ENCODE peak calls at places on chromosome 19, in four cellular contexts. R is HFF-Myc; F is T1000; O is stimulated activated CD4-positive, alpha-beta T cell treated with anti-CD3 and anti-CD28 coated beads, Interleukin-4, amount 100 ng/mL, for 48 hours. Y is an unnamed sample.

GRCh38 chr19:16398530-16399241 is 73.1 kb downstream of the EPS15L1 start:
- DNase-seq in R (no peak), F (no peak), O (no peak), Y (no peak)

GRCh38 chr19:6772028-6772865 is at the start of gene VAV1:
- DNase-seq in R (no peak), F (no peak), O (peak; percentile 62), Y (no peak)

GRCh38 chr19:15402411-15403150 is 16.2 kb downstream of the AKAP8L start:
- DNase-seq in R (no peak), F (no peak), O (no peak), Y (no peak)

GRCh38 chr19:42455621-42456081 is 12.9 kb upstream of the CXCL17 start:
- DNase-seq in R (no peak), F (no peak), O (no peak), Y (no peak)

GRCh38 chr19:4061178-4061682 is 5.5 kb downstream of the ZBTB7A start:
- DNase-seq in R (no peak), F (peak; percentile 38), O (no peak), Y (no peak)

GRCh38 chr19:7676376-7676775 is 514 bp upstream of the MCEMP1 start:
- DNase-seq in R (no peak), F (no peak), O (no peak), Y (no peak)

GRCh38 chr19:56124578-56124977 is 3.5 kb upstream of the ZNF787 start:
- DNase-seq in R (no peak), F (no peak), O (no peak), Y (no peak)

GRCh38 chr19:14090509-14091085 is at the start of gene SAMD1:
- DNase-seq in R (no peak), F (peak; percentile 52), O (peak; percentile 71), Y (peak; percentile 66)